ENCODE peak calls at places on chromosome 7, in seven cellular contexts. U is IMR-90, Z is mesendoderm, C is H9, W is neuronal stem cell, K is H1, Y is trophoblast cell. R is an unnamed sample.

GRCh38 chr7:43516581-43517342 is 66.1 kb upstream of the STK17A start:
- DNase-seq in U (no peak), Z (no peak), C (no peak), W (no peak), K (no peak), Y (no peak), R (no peak)

GRCh38 chr7:55977831-55978230 is 13.4 kb downstream of the NIPSNAP2 start:
- DNase-seq in U (peak), Z (no peak), C (no peak), W (no peak), K (no peak), Y (peak), R (no peak)

GRCh38 chr7:28988818-28989595 is 30.9 kb upstream of the TRIL start:
- DNase-seq in U (peak), Z (peak), C (no peak), W (no peak), K (no peak), Y (peak), R (peak)

GRCh38 chr7:6402041-6402440 is 45.7 kb downstream of the DAGLB start:
- DNase-seq in U (no peak), Z (no peak), C (no peak), W (no peak), K (no peak), Y (no peak), R (no peak)

GRCh38 chr7:35909870-35910357 is 109.1 kb downstream of the SEPTIN7 start:
- DNase-seq in U (no peak), Z (no peak), C (no peak), W (no peak), K (no peak), Y (no peak), R (peak)

GRCh38 chr7:43784030-43785001 is 25.8 kb downstream of the BLVRA start:
- DNase-seq in U (peak), Z (no peak), C (no peak), W (no peak), K (no peak), Y (peak), R (peak)

GRCh38 chr7:55187701-55188491 is 169.1 kb downstream of the EGFR start:
- DNase-seq in U (no peak), Z (no peak), C (no peak), W (no peak), K (peak), Y (no peak), R (no peak)

GRCh38 chr7:158854681-158855081 is 1.7 kb upstream of the DYNC2I1 start:
- DNase-seq in U (no peak), Z (no peak), C (no peak), W (no peak), K (no peak), Y (no peak), R (no peak)

GRCh38 chr7:1691601-1692499 is 21.8 kb downstream of the ELFN1 start:
- DNase-seq in U (no peak), Z (no peak), C (peak), W (no peak), K (peak), Y (no peak), R (no peak)

GRCh38 chr7:98280791-98281756 is at the start of gene BRI3:
- DNase-seq in U (peak), Z (peak), C (peak), W (peak), K (peak), Y (peak), R (peak)

GRCh38 chr7:36723951-36724664 is at the start of gene AOAH:
- DNase-seq in U (no peak), Z (no peak), C (no peak), W (no peak), K (no peak), Y (peak), R (no peak)

GRCh38 chr7:66211429-66211828 is 6.3 kb downstream of the TPST1 start:
- DNase-seq in U (peak), Z (no peak), C (no peak), W (no peak), K (no peak), Y (no peak), R (peak)

GRCh38 chr7:126286317-126286716 is 966.4 kb downstream of the GRM8 start:
- DNase-seq in U (no peak), Z (no peak), C (no peak), W (no peak), K (no peak), Y (no peak), R (no peak)

GRCh38 chr7:118771672-118772071 is 547.2 kb downstream of the ANKRD7 start:
- DNase-seq in U (no peak), Z (peak), C (no peak), W (no peak), K (no peak), Y (no peak), R (no peak)

GRCh38 chr7:77538186-77538907 is 1.3 kb downstream of the PTPN12 start:
- DNase-seq in U (peak), Z (peak), C (peak), W (peak), K (peak), Y (peak), R (peak)

GRCh38 chr7:82704121-82704520 is 260.5 kb upstream of the CACNA2D1 start:
- DNase-seq in U (no peak), Z (no peak), C (no peak), W (no peak), K (no peak), Y (no peak), R (no peak)

GRCh38 chr7:55081854-55082603 is 63.2 kb downstream of the EGFR start:
- DNase-seq in U (peak), Z (no peak), C (no peak), W (no peak), K (no peak), Y (no peak), R (no peak)

GRCh38 chr7:130277763-130278643 is 11.3 kb downstream of the CPA2 start:
- DNase-seq in U (peak), Z (peak), C (peak), W (peak), K (peak), Y (peak), R (peak)

GRCh38 chr7:143909863-143910262 is 7.9 kb upstream of the TCAF1 start:
- DNase-seq in U (peak), Z (no peak), C (no peak), W (no peak), K (no peak), Y (no peak), R (no peak)

GRCh38 chr7:143914938-143915337 is 13.0 kb upstream of the TCAF1 start:
- DNase-seq in U (no peak), Z (no peak), C (no peak), W (no peak), K (no peak), Y (no peak), R (no peak)

GRCh38 chr7:143910473-143911248 is 8.7 kb upstream of the TCAF1 start:
- DNase-seq in U (peak), Z (no peak), C (no peak), W (no peak), K (no peak), Y (no peak), R (peak)

DNA sequence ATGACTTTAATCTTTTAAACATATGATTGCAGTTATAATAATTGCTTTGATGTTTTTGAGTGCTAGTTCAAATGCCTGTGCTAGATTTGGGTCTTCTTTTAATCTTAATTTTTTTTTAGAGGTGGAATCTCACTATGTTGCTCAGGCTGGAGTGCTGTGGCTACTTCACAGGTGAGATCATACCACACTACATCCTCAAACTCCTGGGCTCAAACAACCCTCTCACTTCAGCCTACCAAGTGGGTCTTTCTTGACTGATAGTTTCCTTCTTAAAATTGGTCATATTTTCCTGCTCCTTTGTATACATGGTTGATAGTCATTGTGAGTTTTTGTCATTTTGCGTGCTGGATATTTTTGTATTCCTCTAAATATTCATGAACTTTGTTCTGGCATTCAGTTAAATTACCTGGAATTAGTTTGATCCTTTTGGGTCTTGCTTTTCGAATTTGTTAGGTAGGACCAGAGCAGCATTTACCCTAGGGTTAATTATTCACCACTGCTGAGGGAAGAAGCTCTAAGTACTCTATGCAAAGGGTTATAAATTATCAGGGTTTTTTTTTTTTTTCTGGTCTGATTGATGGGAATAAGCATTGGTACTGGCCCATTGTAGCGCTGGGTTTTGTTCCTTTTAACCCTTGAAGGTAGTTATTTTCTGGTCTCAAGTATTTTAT is 12.1 kb upstream of the TCAF1 start:
- DNase-seq in U (no peak), Z (no peak), C (no peak), W (no peak), K (no peak), Y (no peak), R (no peak)
- H4K8ac ChIP-seq in U (no peak), Z (no peak), C (no peak), W (no peak), K (no peak), Y (no peak), R (no peak)

GRCh38 chr7:152313217-152313616 is 122.6 kb downstream of the KMT2C start:
- DNase-seq in U (no peak), Z (no peak), C (no peak), W (no peak), K (no peak), Y (no peak), R (no peak)

GRCh38 chr7:152312316-152312715 is 123.5 kb downstream of the KMT2C start:
- DNase-seq in U (peak), Z (peak), C (no peak), W (no peak), K (no peak), Y (no peak), R (peak)

GRCh38 chr7:152307902-152308301 is 127.9 kb downstream of the KMT2C start:
- DNase-seq in U (no peak), Z (no peak), C (no peak), W (no peak), K (no peak), Y (no peak), R (no peak)
- H4K8ac ChIP-seq in U (no peak), Z (no peak), C (no peak), W (no peak), K (no peak), Y (no peak), R (no peak)

DNA sequence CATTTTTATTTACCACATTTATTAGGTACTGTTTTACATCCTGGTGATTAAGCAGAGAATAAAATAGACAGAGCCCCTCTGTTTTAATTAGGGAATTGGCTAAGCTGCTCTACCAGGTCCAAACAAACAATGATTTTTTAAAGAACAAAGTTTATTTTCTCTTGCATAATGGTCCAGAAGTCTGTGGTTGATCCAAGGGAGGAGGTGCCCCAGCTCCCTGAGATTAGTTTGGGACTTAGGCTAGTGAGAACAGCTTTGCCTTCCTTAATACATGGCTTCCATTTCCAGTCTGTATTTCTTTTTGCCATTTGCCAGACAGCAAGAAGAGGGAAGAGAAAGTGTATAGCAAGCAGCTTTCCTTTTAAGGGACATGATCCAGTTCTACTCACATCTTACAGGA is 2.9 kb upstream of the MIOS start:
- DNase-seq in U (no peak), Z (no peak), C (no peak), W (no peak), K (no peak), Y (no peak), R (peak)
- H4K8ac ChIP-seq in U (no peak), Z (peak), C (no peak), W (no peak), K (no peak), Y (no peak), R (no peak)

GRCh38 chr7:128274890-128275603 is 34.0 kb downstream of the LEP start:
- DNase-seq in U (no peak), Z (no peak), C (no peak), W (no peak), K (no peak), Y (no peak), R (no peak)

GRCh38 chr7:128275651-128276050 is 34.6 kb downstream of the LEP start:
- DNase-seq in U (no peak), Z (no peak), C (no peak), W (no peak), K (no peak), Y (no peak), R (no peak)

GRCh38 chr7:128270799-128271411 is 29.8 kb downstream of the LEP start:
- DNase-seq in U (no peak), Z (no peak), C (peak), W (no peak), K (peak), Y (no peak), R (no peak)

GRCh38 chr7:128271471-128272454 is 30.7 kb downstream of the LEP start:
- DNase-seq in U (no peak), Z (no peak), C (no peak), W (no peak), K (peak), Y (no peak), R (no peak)

DNA sequence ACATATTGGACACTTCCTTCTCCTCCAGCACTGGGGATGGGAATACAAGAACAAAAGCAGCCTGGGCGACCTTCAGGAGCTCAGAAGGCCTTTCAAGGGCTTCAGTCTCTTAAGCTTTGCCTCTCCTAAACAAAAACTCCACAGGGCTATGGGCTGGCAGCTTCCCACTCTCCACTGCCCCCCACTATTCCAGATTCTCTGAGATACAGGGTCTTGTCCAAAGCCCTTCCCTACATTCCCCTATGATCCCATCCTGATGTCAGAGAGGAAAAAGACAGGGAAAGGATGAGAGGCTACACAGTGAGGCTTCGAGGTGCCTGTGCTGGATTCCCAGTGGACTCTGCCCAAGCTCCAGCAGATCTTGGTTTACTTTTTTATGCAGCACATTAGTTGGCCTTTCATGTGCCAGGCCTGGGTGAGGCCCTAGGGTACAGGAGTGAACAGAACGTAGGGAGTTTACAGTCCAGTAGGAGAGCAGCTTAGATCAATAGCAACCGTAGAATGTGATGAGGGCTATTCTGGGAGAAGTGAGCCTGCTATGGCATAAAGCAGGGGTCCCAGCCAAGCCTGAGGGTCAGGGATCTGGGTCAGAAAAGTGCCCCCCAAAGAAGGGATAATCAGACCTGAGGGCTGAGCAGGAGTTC is 33.3 kb downstream of the LEP start:
- DNase-seq in U (no peak), Z (no peak), C (no peak), W (no peak), K (no peak), Y (no peak), R (no peak)
- H4K8ac ChIP-seq in U (no peak), Z (no peak), C (no peak), W (no peak), K (no peak), Y (no peak), R (no peak)

DNA sequence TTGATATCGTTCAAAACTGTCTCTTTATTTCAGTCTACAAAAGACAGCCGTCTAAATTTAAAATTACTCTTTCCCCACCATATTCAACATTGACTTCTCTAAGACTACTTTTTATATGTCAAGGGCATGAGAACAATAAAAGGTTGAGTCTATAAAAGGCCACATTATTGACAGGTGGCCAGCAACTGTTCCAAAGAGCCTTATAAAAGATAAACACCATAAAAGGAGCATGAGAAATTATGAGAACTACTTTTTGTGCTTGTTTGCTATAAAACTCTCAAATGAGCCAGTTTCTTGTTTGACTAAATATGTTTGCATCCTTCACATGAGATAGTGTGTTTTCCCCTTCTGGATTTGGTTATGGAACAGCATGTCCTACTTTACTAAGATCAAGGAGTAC is 189.2 kb downstream of the THSD7A start:
- DNase-seq in U (no peak), Z (no peak), C (no peak), W (no peak), K (no peak), Y (no peak), R (no peak)
- H4K8ac ChIP-seq in U (no peak), Z (no peak), C (no peak), W (no peak), K (no peak), Y (no peak), R (no peak)

DNA sequence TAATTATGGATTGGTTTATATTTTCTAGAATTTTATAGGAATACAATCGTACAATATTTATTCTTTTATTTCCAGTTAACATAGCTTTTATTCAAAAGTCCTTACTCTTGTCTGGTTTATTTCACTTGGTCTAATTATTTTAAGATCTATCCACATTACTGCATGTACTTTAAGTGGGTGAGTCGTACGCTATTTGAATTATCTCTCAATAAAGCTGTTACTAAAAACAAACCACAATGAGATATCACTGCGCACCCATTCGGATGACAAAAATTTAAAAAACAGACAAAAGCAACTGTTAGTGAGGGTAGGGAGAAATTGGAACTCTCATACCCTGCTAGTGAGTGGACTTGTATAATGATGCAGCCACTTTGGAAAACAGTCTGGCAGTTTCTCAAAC is 30.2 kb upstream of the TNPO3 start:
- DNase-seq in U (no peak), Z (no peak), C (no peak), W (no peak), K (no peak), Y (no peak), R (no peak)
- H4K8ac ChIP-seq in U (no peak), Z (no peak), C (no peak), W (no peak), K (no peak), Y (no peak), R (no peak)

DNA sequence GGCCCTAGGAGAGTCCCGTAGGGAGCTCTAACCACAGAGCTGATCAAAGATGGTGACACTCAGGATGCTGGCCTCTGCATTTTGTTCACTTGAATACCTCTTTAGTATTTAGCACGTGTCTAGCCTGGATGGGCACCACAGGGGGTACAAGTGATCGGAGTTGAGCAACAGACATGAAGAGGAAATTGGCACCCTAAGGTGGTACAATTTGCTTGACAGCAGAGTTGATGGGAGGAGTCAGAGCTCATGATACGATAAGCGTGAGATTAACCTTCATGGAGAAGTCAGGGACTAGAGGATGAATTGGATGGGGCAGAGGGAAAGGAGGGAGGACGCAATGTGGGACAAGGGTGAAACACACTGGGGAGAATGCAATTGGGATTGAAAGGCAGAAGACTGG is 9.9 kb upstream of the ZNF212 start:
- DNase-seq in U (no peak), Z (no peak), C (no peak), W (no peak), K (no peak), Y (no peak), R (no peak)
- H4K8ac ChIP-seq in U (no peak), Z (no peak), C (no peak), W (no peak), K (no peak), Y (no peak), R (no peak)

GRCh38 chr7:4319280-4319679 is 362.8 kb upstream of the FOXK1 start:
- DNase-seq in U (no peak), Z (no peak), C (no peak), W (no peak), K (no peak), Y (no peak), R (no peak)
- H4K8ac ChIP-seq in U (no peak), Z (no peak), C (no peak), W (no peak), K (no peak), Y (no peak), R (no peak)